ENCODE peak calls at places on chromosome 19, in six cellular contexts. S is neuronal stem cell, M is mesenchymal stem cell, B is trophoblast cell, L is IMR-90, I is H9. Y is an unnamed sample.

GRCh38 chr19:24064175-24064574 is 22.8 kb upstream of the ZNF254 start:
- DNase-seq in S (no peak), M (no peak), I (no peak), B (no peak), L (no peak), Y (no peak)

GRCh38 chr19:12965017-12965811 is 4.2 kb upstream of the DAND5 start:
- DNase-seq in L (peak), S (peak), M (peak), B (peak), I (peak), Y (peak)

GRCh38 chr19:41904118-41904870 is 21.3 kb downstream of the ARHGEF1 start:
- DNase-seq in S (no peak), M (no peak), L (no peak), B (no peak), I (no peak), Y (no peak)

GRCh38 chr19:5261151-5261890 is 79.3 kb downstream of the PTPRS start:
- DNase-seq in L (no peak), S (no peak), M (no peak), I (no peak), B (peak), Y (no peak)

GRCh38 chr19:53537523-53538377 is at the start of gene ZNF331:
- DNase-seq in S (peak), I (peak), B (peak), L (peak), M (peak), Y (peak)

GRCh38 chr19:47657719-47658118 is 48.8 kb downstream of the BICRA start:
- DNase-seq in M (no peak), B (no peak), L (no peak), S (no peak), I (no peak), Y (no peak)

GRCh38 chr19:57802269-57802668 is 12.4 kb downstream of the ZNF552 start:
- DNase-seq in L (no peak), I (peak), B (no peak), M (no peak), S (no peak), Y (no peak)

GRCh38 chr19:54029930-54030490 is 33.7 kb downstream of the VSTM1 start:
- DNase-seq in M (peak), I (peak), S (peak), B (peak), L (peak), Y (peak)

GRCh38 chr19:31499281-31499680 is 150.0 kb upstream of the TSHZ3 start:
- DNase-seq in B (no peak), L (no peak), I (no peak), M (no peak), S (no peak), Y (no peak)

GRCh38 chr19:1511318-1511988 is 1.4 kb downstream of the ADAMTSL5 start:
- DNase-seq in B (no peak), S (no peak), L (no peak), I (no peak), M (no peak), Y (no peak)

GRCh38 chr19:1510807-1511206 is 2.0 kb downstream of the ADAMTSL5 start:
- DNase-seq in L (no peak), I (no peak), S (no peak), B (no peak), M (no peak), Y (no peak)

GRCh38 chr19:1508507-1508856 is 4.3 kb downstream of the ADAMTSL5 start:
- DNase-seq in B (no peak), S (no peak), M (no peak), I (no peak), L (no peak), Y (no peak)

GRCh38 chr19:1510442-1510806 is 2.4 kb downstream of the ADAMTSL5 start:
- DNase-seq in B (no peak), S (no peak), I (no peak), M (no peak), L (no peak), Y (no peak)

DNA sequence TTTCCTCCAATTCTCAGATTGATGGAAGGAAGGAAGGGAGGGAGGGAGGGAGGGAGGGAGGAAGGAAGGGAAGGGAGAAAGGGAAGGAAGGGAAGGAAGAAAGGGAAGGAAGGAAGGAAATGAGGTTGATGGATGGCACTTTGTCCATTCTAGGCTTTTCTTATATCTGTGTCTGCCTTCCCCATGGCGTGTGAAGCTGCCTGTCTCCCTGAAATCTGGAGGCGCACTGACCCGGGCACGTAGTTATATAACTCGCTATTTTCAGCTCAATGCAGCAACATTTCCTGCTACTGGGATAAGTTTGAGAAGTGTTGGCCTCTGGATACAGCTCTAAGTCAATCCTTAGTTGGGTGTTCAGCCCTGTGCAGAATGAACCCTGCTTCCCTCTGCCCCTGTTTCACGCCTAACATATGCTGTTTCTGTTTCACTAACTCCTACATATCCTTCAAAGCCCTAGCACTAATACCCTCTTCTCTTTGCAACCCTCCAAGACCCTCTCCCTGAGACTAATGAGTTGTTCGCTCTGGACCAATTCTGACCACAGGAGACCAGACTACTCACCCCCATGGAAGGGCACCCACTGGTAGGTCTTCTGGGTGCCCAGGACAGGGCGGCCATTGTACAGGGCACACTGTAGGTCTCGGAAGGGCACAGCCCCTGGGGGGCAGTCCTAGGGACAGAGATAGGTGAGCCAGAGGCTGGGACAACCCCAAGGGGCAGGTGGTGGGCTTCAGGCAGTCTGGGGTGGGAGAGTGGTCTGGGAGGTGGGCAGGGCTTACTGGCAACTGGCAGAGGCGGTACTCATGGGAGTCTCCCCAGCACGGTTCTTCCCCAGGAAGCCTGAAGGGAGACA is 3.0 kb downstream of the ADAMTSL5 start:
- DNase-seq in I (no peak), L (no peak), S (no peak), B (no peak), M (no peak), Y (no peak)
- H3K14ac ChIP-seq in I (no peak), L (no peak), S (no peak), B (no peak), M (no peak), Y (no peak)

DNA sequence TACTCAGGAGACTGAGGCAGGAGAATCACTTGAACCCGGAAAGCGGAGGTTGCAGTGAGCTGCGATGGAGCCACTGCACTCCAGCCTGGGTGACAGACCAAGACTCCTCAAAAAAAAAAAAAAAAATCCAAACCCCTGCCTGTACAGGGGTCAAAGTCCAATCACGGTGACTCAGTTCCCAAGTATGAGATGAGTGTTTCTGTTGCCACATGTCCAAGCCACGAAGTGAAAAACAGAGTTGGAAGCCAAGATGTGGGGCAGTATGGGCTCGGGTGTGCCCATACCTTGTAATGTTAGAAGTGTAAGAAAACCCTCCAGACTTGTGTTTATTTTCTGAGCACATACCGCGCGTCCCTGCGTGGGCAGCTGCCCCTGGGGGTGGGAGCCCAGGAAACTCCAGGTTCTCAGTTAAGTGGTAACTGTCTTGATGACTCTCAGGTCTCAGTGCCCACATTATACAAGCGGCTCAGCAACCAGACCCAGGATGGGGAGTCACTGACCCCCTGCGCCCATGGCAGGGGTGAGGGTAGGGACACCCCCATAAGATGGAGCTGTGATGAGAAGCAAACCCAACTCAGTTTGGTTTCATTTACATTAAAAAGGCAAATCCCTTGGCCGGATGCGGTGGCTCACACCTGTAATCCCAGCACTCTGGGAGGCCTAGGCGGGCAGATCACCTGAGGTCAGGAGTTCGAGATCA is 1.2 kb upstream of the GPX4 start:
- DNase-seq in L (peak), S (no peak), B (peak), I (no peak), M (peak), Y (no peak)
- H3K14ac ChIP-seq in L (peak), S (peak), B (peak), I (no peak), M (no peak), Y (no peak)

GRCh38 chr19:35146746-35147466 is 3.9 kb downstream of the FXYD7 start:
- DNase-seq in I (no peak), S (no peak), B (no peak), L (no peak), M (no peak), Y (no peak)
- H3K14ac ChIP-seq in I (no peak), S (no peak), B (no peak), L (no peak), M (no peak), Y (no peak)

DNA sequence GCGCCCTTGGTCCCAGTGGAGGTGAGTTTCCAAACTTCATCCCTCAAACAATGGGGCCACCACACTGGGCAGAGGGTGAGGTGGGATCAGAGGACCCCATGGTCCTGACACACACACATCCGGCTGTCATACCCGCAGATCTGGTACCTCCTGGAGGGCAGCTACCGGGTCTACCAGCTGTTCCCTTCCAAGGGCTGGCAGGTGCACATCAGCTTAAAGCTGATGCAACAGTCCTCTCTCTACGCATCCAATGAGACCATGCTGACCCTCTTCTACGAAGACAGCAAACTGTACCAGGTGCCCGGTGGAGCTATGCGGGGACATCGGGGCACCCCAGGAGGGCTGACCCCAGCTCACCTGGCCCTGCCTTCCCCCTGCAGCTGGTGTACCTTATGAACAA is 14.0 kb upstream of the PSMD8 start:
- DNase-seq in B (no peak), S (no peak), M (no peak), I (no peak), L (no peak), Y (no peak)
- H3K14ac ChIP-seq in B (no peak), S (no peak), M (no peak), I (no peak), L (no peak), Y (no peak)

DNA sequence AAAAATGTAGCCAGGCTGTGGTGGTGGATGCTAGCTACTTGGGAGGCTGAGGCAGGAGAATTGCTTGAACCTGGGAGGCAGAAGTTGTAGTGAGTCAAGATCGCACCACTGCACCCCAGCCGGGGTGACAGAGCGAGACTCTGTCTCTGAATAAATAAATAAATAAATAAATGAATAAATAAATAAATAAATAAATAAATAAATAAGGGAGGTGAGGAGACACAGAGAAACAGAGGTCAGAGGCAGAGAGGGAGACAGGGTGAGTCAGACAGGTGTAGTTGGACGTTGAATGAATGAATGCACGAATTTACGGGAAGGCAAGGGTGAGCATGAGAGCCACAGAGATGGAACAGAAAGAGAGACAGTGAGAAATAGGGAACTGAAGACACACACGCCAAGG is 3.1 kb downstream of the RAB4B start:
- DNase-seq in S (no peak), M (no peak), L (no peak), B (no peak), I (no peak), Y (no peak)
- H3K14ac ChIP-seq in S (no peak), M (no peak), L (no peak), B (no peak), I (no peak), Y (no peak)

GRCh38 chr19:43934985-43935708 is at the start of gene ZNF45:
- DNase-seq in I (peak), S (peak), M (peak), L (peak), B (peak), Y (no peak)

GRCh38 chr19:43941209-43941608 is 6.1 kb upstream of the ZNF45 start:
- DNase-seq in L (no peak), B (no peak), I (no peak), M (no peak), S (no peak), Y (no peak)

GRCh38 chr19:43940719-43941118 is 5.6 kb upstream of the ZNF45 start:
- DNase-seq in B (no peak), M (no peak), I (no peak), L (no peak), S (no peak), Y (no peak)

GRCh38 chr19:43936219-43936618 is 1.1 kb upstream of the ZNF45 start:
- DNase-seq in S (no peak), M (no peak), L (no peak), I (no peak), B (no peak), Y (no peak)

GRCh38 chr19:43939557-43940260 is 4.6 kb upstream of the ZNF45 start:
- DNase-seq in S (no peak), I (no peak), L (no peak), B (no peak), M (no peak), Y (no peak)
- H3K14ac ChIP-seq in S (no peak), I (no peak), L (no peak), B (no peak), M (no peak), Y (no peak)

DNA sequence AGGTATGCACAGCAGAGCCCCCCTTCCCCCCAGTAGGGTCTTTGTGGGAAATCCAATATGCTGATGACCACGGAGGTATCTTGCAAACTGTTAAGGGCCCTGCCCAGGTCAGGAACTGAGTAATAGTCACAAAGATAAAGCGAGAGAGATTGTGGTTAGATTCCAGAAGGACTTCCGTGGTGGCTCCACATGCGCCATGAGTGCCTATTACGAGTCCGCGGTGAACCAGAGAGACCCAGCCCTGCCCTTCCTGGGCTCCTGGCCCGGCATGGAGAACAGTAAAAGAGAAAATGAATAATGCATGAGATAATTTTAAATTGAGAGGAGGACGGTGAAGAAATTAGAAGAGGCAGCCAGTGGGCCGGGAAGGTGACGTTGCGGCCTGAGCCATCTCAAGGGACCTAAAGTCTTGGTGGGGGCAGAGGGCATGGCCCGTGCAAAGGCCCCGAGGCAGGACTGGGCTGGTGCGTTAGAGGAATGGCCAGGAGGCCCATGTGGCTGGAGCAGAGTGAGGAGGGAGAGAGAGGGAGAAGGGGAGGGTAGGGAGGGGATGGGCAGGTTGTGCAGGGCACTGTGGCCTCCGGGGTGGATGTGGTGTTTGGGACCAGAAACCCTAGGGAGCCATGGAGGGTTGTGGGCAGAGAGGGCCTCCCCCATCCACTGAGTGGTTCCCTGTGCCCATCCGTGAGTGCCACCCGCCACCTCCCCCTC is 46.6 kb upstream of the NFIC start:
- DNase-seq in M (no peak), L (no peak), B (no peak), S (no peak), I (no peak), Y (no peak)
- H3K14ac ChIP-seq in M (no peak), L (no peak), B (no peak), S (no peak), I (no peak), Y (no peak)

Y was measured in H1.